ENCODE peak calls at places on chromosomes 12 and 14, in five cellular contexts. Q is GM12864; T is aorta; E is testis; D is CD4-positive, CD25-positive, alpha-beta regulatory T cell. N is an unnamed sample.

GRCh38 chr12:57232156-57232756 is 2.7 kb downstream of the SHMT2 start:
- DNase-seq in Q (no peak), T (peak; percentile 64), E (no peak), D (no peak), N (no peak)

GRCh38 chr12:121892673-121893561 is 4.3 kb downstream of the PSMD9 start:
- DNase-seq in Q (no peak), T (no peak), E (no peak), D (no peak), N (no peak)

GRCh38 chr14:66662374-66662773 is 154.4 kb downstream of the GPHN start:
- DNase-seq in Q (no peak), T (no peak), E (peak; percentile 28), D (no peak), N (no peak)

GRCh38 chr14:35349966-35350365 is 54.6 kb downstream of the NFKBIA start:
- DNase-seq in Q (no peak), T (no peak), E (no peak), D (no peak), N (no peak)

GRCh38 chr12:56991319-56991906 is 14.9 kb downstream of the ZBTB39 start:
- DNase-seq in Q (no peak), T (peak; percentile 84), E (peak; percentile 38), D (no peak), N (no peak)

GRCh38 chr14:67602071-67602470 is 2.0 kb upstream of the PIGH start:
- DNase-seq in Q (no peak), T (no peak), E (no peak), D (no peak), N (no peak)

GRCh38 chr12:122834921-122835692 is at the start of gene HIP1R:
- DNase-seq in Q (no peak), T (no peak), E (peak; percentile 55), D (peak; percentile 45), N (peak; percentile 81)

GRCh38 chr14:55938249-55938791 is 179.9 kb upstream of the PELI2 start:
- DNase-seq in Q (no peak), T (peak; percentile 47), E (no peak), D (no peak), N (no peak)

GRCh38 chr12:89370850-89371249 is 18.5 kb upstream of the DUSP6 start:
- DNase-seq in Q (no peak), T (no peak), E (no peak), D (no peak), N (no peak)

GRCh38 chr12:75938189-75938588 is 93.4 kb downstream of the PHLDA1 start:
- DNase-seq in Q (no peak), T (no peak), E (no peak), D (no peak), N (no peak)

GRCh38 chr12:28427046-28427445 is 236.8 kb downstream of the CCDC91 start:
- DNase-seq in Q (no peak), T (no peak), E (no peak), D (no peak), N (no peak)

GRCh38 chr12:108685469-108686247 is 45.7 kb downstream of the CORO1C start:
- DNase-seq in Q (no peak), T (no peak), E (no peak), D (no peak), N (no peak)

GRCh38 chr12:105018001-105018400 is 31.9 kb downstream of the NOPCHAP1 start:
- DNase-seq in Q (no peak), T (no peak), E (no peak), D (no peak), N (no peak)

GRCh38 chr12:65867428-65867827 is 43.1 kb downstream of the HMGA2 start:
- DNase-seq in Q (no peak), T (no peak), E (no peak), D (no peak), N (no peak)

GRCh38 chr14:65704412-65704811 is 291.9 kb downstream of the FUT8 start:
- DNase-seq in Q (no peak), T (no peak), E (no peak), D (no peak), N (no peak)

GRCh38 chr12:122880668-122881067 is 15.3 kb downstream of the VPS37B start:
- DNase-seq in Q (no peak), T (peak; percentile 55), E (peak; percentile 79), D (no peak), N (no peak)

GRCh38 chr14:68285421-68286179 is 466.0 kb downstream of the RAD51B start:
- DNase-seq in Q (no peak), T (no peak), E (no peak), D (peak; percentile 42), N (no peak)

GRCh38 chr12:46663297-46663696 is 162.5 kb downstream of the SLC38A4 start:
- DNase-seq in Q (no peak), T (no peak), E (no peak), D (no peak), N (no peak)

GRCh38 chr12:123069436-123070266 is 81.2 kb downstream of the PITPNM2 start:
- DNase-seq in Q (no peak), T (no peak), E (no peak), D (no peak), N (no peak)

GRCh38 chr12:42684171-42685071 is 94.9 kb upstream of the PRICKLE1 start:
- DNase-seq in Q (no peak), T (no peak), E (no peak), D (no peak), N (no peak)

GRCh38 chr12:56243731-56244181 is 13.9 kb downstream of the SLC39A5 start:
- DNase-seq in Q (no peak), T (no peak), E (peak; percentile 50), D (no peak), N (no peak)

GRCh38 chr14:22556021-22556989 is 32.7 kb downstream of the DAD1 start:
- DNase-seq in Q (peak; percentile 98), T (peak; percentile 79), E (peak; percentile 41), D (peak; percentile 100), N (peak; percentile 83)

DNA sequence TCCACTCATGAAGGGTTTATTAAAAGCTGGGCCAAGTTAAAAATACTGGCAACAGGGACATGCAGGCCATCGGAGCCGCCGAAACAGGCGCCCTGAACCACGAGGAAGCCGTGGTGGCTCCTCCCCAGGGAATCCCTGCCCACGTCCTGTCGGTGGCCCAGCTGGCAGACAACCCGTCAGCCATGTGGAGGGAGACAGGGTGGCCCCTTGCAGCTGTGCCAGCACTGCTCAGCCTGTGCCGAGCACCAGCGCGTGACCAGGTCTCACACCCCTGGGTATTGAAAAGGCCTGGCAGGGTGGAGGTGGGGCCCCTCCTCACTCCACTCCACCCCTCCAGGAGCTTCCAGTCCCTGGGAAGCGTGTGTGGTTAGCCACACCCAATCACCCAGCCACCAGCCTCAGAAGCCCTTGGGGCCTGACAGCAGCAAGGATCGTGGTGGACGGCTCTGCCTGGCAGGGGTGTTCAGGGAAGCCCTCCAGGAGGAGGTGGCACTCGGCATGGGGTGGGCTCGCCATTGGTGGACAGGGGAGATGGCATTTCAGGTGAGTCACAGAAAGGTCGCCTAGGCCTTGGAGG is 12.4 kb upstream of the DLK1 start:
- DNase-seq in Q (no peak), T (no peak), E (no peak), D (no peak), N (no peak)
- H3K4me3 ChIP-seq in Q (no peak overlapping the region), T (no peak overlapping the region), E (no peak overlapping the region), D (no peak overlapping the region), N (no peak overlapping the region)

DNA sequence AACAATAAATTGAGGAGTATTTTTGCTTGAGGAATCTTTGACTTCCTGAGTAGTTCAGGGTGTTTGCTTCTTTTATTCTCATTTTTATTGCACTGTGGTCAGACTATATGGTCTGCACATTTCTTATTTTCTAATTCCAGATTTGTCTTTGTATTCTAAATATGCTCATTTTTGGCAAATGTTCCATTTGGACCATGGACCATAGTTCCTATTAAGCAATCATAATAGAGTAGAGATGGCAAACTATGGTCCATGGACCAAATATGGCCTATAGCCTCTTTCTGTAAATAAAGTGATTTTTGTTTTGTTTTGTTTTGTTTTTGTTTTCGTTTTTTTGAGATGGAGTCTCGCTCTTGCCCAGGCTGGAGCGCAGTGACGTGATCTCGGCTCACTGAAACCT is 2.1 kb downstream of the GPRC5A start:
- DNase-seq in Q (no peak), T (no peak), E (no peak), D (no peak), N (no peak)
- H3K4me3 ChIP-seq in Q (no peak overlapping the region), T (peak overlapping the region; percentile 23), E (no peak overlapping the region), D (no peak overlapping the region), N (peak overlapping the region; percentile 54)

GRCh38 chr14:100066984-100067383 is 1.8 kb downstream of the EVL start:
- DNase-seq in Q (no peak), T (no peak), E (no peak), D (no peak), N (no peak)

GRCh38 chr14:100065161-100065871 is at the start of gene EVL:
- DNase-seq in Q (peak; percentile 85), T (peak; percentile 72), E (no peak), D (peak; percentile 83), N (peak; percentile 86)

GRCh38 chr14:100067481-100067880 is 2.3 kb downstream of the EVL start:
- DNase-seq in Q (no peak), T (no peak), E (no peak), D (no peak), N (no peak)

GRCh38 chr14:100067971-100068959 is 3.0 kb downstream of the EVL start:
- DNase-seq in Q (peak; percentile 79), T (peak; percentile 69), E (peak; percentile 33), D (peak; percentile 88), N (peak; percentile 79)

DNA sequence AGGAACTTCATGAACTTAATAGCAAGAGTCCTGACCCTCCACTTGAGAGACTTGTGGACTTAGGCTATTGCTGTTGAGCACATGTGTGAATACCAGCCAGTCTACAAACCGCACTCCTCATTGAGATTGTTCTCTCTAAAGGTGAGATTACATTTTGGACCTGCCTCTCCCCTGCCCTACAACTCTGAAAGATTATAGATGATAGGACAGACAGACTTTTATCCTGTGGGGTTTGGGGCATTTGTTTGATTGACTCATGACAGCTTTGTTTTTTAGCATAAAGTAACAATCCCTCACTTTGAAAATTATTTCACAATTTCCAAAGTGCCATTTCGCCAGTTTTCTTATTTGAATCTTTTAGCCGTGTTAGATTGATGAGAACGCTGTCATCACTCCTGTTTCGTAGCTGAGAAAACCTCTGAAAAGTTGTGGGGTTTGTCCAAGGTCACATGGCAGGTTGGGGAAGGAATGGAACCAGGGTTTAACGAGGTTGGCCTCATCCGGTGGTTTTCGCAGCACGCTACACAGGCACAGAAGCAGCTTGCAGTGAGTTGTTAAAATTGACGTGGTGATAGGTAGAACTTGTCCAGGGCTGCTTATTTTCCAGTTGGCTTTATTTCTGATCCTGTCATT is 836 bp downstream of the EVL start:
- DNase-seq in Q (peak; percentile 87), T (no peak), E (no peak), D (peak; percentile 81), N (no peak)
- H3K4me3 ChIP-seq in Q (peak overlapping the region; percentile 54), T (no peak overlapping the region), E (no peak overlapping the region), D (peak overlapping the region; percentile 100), N (peak overlapping the region; percentile 43)

GRCh38 chr12:106582264-106582591 is 576 bp upstream of the RFX4 start:
- DNase-seq in Q (no peak), T (no peak), E (no peak), D (no peak), N (no peak)

GRCh38 chr12:106581543-106582263 is 1.1 kb upstream of the RFX4 start:
- DNase-seq in Q (no peak), T (no peak), E (peak; percentile 24), D (no peak), N (no peak)

GRCh38 chr12:106580671-106581508 is 1.9 kb upstream of the RFX4 start:
- DNase-seq in Q (no peak), T (no peak), E (no peak), D (no peak), N (no peak)

GRCh38 chr12:106573239-106573638 is 9.6 kb upstream of the RFX4 start:
- DNase-seq in Q (no peak), T (no peak), E (no peak), D (no peak), N (no peak)

GRCh38 chr12:106576848-106577247 is 6.0 kb upstream of the RFX4 start:
- DNase-seq in Q (no peak), T (no peak), E (no peak), D (no peak), N (no peak)
- H3K4me3 ChIP-seq in Q (no peak overlapping the region), T (no peak overlapping the region), E (no peak overlapping the region), D (no peak overlapping the region), N (no peak overlapping the region)

GRCh38 chr14:49623387-49623786 is 2.8 kb downstream of the MGAT2 start:
- DNase-seq in Q (no peak), T (no peak), E (no peak), D (no peak), N (no peak)
- H3K4me3 ChIP-seq in Q (peak overlapping the region; percentile 100), T (no peak overlapping the region), E (no peak overlapping the region), D (peak overlapping the region; percentile 83), N (no peak overlapping the region)